ENCODE peak calls at places on chromosomes 4 and X, in seven cellular contexts. L, R, X, D, T, S and K are unnamed samples.

GRCh38 chr4:128639586-128640270 is 169.8 kb upstream of the JADE1 start:
- DNase-seq in T (no peak), R (peak), D (no peak), X (no peak), L (no peak), S (no peak), K (no peak)

GRCh38 chr4:1678244-1678643 is 5.9 kb downstream of the FAM53A start:
- DNase-seq in T (no peak), R (no peak), S (no peak), X (no peak), D (no peak), L (no peak), K (no peak)

GRCh38 chrX:46376246-46376885 is 168.9 kb downstream of the ZNF674 start:
- DNase-seq in D (peak), S (peak), R (peak), X (peak), T (no peak), L (peak), K (peak)

GRCh38 chr4:15004701-15005301 is 2.5 kb downstream of the CPEB2 start:
- DNase-seq in D (peak), L (peak), S (no peak), X (no peak), R (peak), T (no peak), K (no peak)

GRCh38 chrX:24117288-24117687 is 32.2 kb upstream of the ZFX start:
- DNase-seq in S (no peak), X (no peak), T (no peak), D (peak), L (peak), R (peak), K (no peak)

GRCh38 chrX:68090266-68090665 is 343.0 kb downstream of the OPHN1 start:
- DNase-seq in T (no peak), R (no peak), S (no peak), X (no peak), L (no peak), D (no peak), K (no peak)

GRCh38 chrX:41259516-41259915 is 74.4 kb upstream of the DDX3X start:
- DNase-seq in S (no peak), D (no peak), L (no peak), T (no peak), X (no peak), R (no peak), K (no peak)

GRCh38 chrX:107135076-107135964 is 16.7 kb upstream of the RBM41 start:
- DNase-seq in T (no peak), D (no peak), L (no peak), S (peak), R (peak), X (peak), K (no peak)

GRCh38 chrX:23786268-23786815 is 3.4 kb downstream of the SAT1 start:
- DNase-seq in L (no peak), S (no peak), T (no peak), X (no peak), D (no peak), R (peak), K (no peak)

GRCh38 chrX:10254746-10255145 is 98.0 kb downstream of the CLCN4 start:
- DNase-seq in X (no peak), L (no peak), R (no peak), S (no peak), T (no peak), D (peak), K (no peak)

GRCh38 chrX:3461824-3462508 is 115.5 kb upstream of the MXRA5 start:
- DNase-seq in L (no peak), X (no peak), T (peak), D (no peak), R (no peak), S (no peak), K (no peak)

GRCh38 chrX:40285876-40286275 is 188.1 kb upstream of the BCOR start:
- DNase-seq in L (no peak), X (no peak), D (no peak), R (no peak), T (no peak), S (no peak), K (no peak)

GRCh38 chr4:137124278-137124932 is 407.9 kb downstream of the PCDH18 start:
- DNase-seq in S (peak), T (no peak), L (no peak), D (no peak), X (peak), R (peak), K (peak)

GRCh38 chr4:67465763-67466052 is 79.6 kb downstream of the CENPC start:
- DNase-seq in T (no peak), R (no peak), L (no peak), S (no peak), X (no peak), D (no peak), K (no peak)

GRCh38 chrX:124433186-124433585 is 86.8 kb downstream of the SH2D1A start:
- DNase-seq in R (no peak), X (no peak), D (no peak), L (no peak), T (no peak), S (peak), K (peak)

GRCh38 chrX:101208152-101208905 is 11.3 kb upstream of the DRP2 start:
- DNase-seq in R (peak), S (no peak), T (peak), X (no peak), L (no peak), D (no peak), K (no peak)

GRCh38 chrX:18228069-18228468 is 7.4 kb upstream of the BEND2 start:
- DNase-seq in X (no peak), R (no peak), L (no peak), S (no peak), T (no peak), D (no peak), K (no peak)

GRCh38 chrX:153875391-153876111 is 10.4 kb downstream of the L1CAM start:
- DNase-seq in S (no peak), D (peak), R (peak), T (no peak), L (peak), X (no peak), K (no peak)

GRCh38 chrX:18415386-18415785 is 10.0 kb upstream of the CDKL5 start:
- DNase-seq in X (no peak), D (no peak), R (peak), S (no peak), T (no peak), L (peak), K (no peak)

GRCh38 chrX:43728002-43728401 is 71.9 kb downstream of the MAOA start:
- DNase-seq in R (no peak), T (no peak), D (no peak), S (no peak), L (no peak), X (no peak), K (no peak)

GRCh38 chrX:54044877-54045328 is 630 bp upstream of the PHF8 start:
- DNase-seq in L (no peak), X (no peak), D (no peak), S (no peak), R (no peak), T (no peak), K (no peak)

GRCh38 chr4:105992641-105993305 is 97.5 kb downstream of the NPNT start:
- DNase-seq in X (no peak), S (peak), D (no peak), T (no peak), R (no peak), L (no peak), K (peak)

GRCh38 chrX:110825972-110826371 is 30.4 kb upstream of the CHRDL1 start:
- DNase-seq in S (no peak), X (no peak), T (no peak), D (no peak), R (no peak), L (no peak), K (no peak)

GRCh38 chrX:9396930-9397329 is 67.9 kb upstream of the TBL1X start:
- DNase-seq in S (peak), L (no peak), T (no peak), X (no peak), D (no peak), R (peak), K (peak)

GRCh38 chr4:111454961-111455360 is 690.3 kb upstream of the FAM241A start:
- DNase-seq in X (no peak), R (peak), L (no peak), T (no peak), D (no peak), S (peak), K (no peak)

GRCh38 chrX:12330841-12331240 is 192.6 kb downstream of the FRMPD4 start:
- DNase-seq in L (no peak), D (no peak), X (no peak), T (no peak), S (no peak), R (no peak), K (no peak)

GRCh38 chr4:119683518-119683917 is 54.9 kb upstream of the PDE5A start:
- DNase-seq in D (peak), S (no peak), R (peak), L (no peak), X (no peak), T (no peak), K (no peak)

GRCh38 chr4:20456416-20456815 is 204.7 kb downstream of the SLIT2 start:
- DNase-seq in S (no peak), X (no peak), T (no peak), D (no peak), L (no peak), R (no peak), K (no peak)

GRCh38 chr4:88335092-88335665 is 43.5 kb upstream of the HERC6 start:
- DNase-seq in D (peak), T (no peak), R (peak), X (no peak), L (no peak), S (no peak), K (no peak)

GRCh38 chr4:87092389-87093141 is 127.9 kb downstream of the KLHL8 start:
- DNase-seq in D (peak), S (peak), T (no peak), R (peak), L (peak), X (peak), K (peak)

GRCh38 chr4:157655101-157655818 is 434.7 kb downstream of the GRIA2 start:
- DNase-seq in T (no peak), X (no peak), S (no peak), D (no peak), R (no peak), L (no peak), K (no peak)

GRCh38 chrX:19705196-19705769 is 182.1 kb downstream of the SH3KBP1 start:
- DNase-seq in S (no peak), X (no peak), R (no peak), T (no peak), L (no peak), D (no peak), K (no peak)

GRCh38 chrX:118116308-118117068 is at the start of gene KLHL13:
- DNase-seq in R (peak), L (peak), X (no peak), D (peak), S (no peak), T (no peak), K (no peak)

GRCh38 chrX:115592997-115593734 is 32.2 kb downstream of the PLS3 start:
- DNase-seq in S (no peak), R (peak), D (peak), X (no peak), L (no peak), T (no peak), K (no peak)

DNA sequence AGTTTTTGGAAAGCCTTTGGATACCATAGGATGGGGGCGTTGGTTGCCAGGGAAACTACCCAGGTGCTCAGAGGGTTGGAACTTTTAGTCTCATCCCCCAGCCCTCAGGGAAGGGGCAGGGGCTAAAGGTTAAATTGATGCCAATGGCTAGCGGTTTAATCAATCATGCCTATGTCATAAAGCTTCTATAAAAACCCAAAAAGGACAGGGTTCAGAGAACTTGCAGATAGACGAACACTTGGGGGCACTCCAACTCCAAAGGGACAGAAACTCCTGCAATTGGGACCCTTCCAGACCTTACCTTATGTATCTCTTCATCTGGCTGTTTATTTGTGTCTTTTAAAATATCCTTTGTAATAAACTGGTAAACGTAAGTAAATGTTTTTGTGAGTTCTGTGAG is 30.0 kb upstream of the GPR173 start:
- DNase-seq in S (no peak), L (no peak), X (no peak), D (no peak), T (no peak), R (no peak), K (no peak)
- TF ChIP-seq CTCF in S (no peak), L (no peak), X (peak), D (no peak), T (no peak), R (no peak), K (no peak)

DNA sequence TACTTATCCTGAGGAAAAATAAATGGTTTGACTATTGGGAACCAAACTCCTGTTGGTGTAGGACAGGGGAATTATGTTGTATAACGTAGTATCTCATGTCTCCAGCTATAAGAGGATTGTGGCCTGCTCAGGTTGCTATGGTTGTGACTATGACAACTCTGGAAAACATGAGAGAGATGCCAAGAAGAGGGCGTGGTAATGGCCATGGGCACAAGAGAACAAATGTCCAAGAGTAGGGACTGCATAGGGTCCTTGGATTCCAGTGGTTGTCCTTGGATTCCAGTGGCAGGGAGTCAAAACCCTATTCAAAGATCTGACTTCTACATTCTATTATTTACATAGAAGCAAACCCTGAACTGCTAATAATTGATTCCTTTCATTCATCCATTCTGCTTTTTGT is 6.8 kb upstream of the MOB1B start:
- DNase-seq in L (no peak), T (no peak), D (no peak), S (no peak), R (peak), X (no peak), K (no peak)
- H3K4me3 ChIP-seq in L (no peak), T (no peak), D (no peak), S (no peak), R (no peak), X (no peak), K (no peak)

GRCh38 chr4:72323227-72323626 is 245.8 kb downstream of the ADAMTS3 start:
- DNase-seq in T (no peak), L (no peak), R (peak), D (no peak), X (no peak), S (no peak), K (no peak)

GRCh38 chr4:72325215-72325614 is 243.8 kb downstream of the ADAMTS3 start:
- DNase-seq in X (no peak), D (no peak), R (no peak), S (no peak), L (no peak), T (no peak), K (no peak)

GRCh38 chr4:72330381-72330780 is 238.6 kb downstream of the ADAMTS3 start:
- DNase-seq in S (no peak), D (no peak), L (no peak), X (no peak), R (no peak), T (no peak), K (no peak)

GRCh38 chr4:72326692-72327632 is 242.1 kb downstream of the ADAMTS3 start:
- DNase-seq in T (peak), D (no peak), R (peak), X (peak), L (no peak), S (no peak), K (no peak)
- TF ChIP-seq CTCF in T (peak), D (no peak), R (peak), X (peak), L (peak), S (peak), K (peak)

GRCh38 chr4:18057821-18058533 is 36.4 kb upstream of the LCORL start:
- DNase-seq in T (peak), D (no peak), S (no peak), R (no peak), X (no peak), L (no peak), K (no peak)
- H3K4me3 ChIP-seq in T (peak), D (no peak), S (no peak), R (no peak), X (no peak), L (no peak), K (no peak)

DNA sequence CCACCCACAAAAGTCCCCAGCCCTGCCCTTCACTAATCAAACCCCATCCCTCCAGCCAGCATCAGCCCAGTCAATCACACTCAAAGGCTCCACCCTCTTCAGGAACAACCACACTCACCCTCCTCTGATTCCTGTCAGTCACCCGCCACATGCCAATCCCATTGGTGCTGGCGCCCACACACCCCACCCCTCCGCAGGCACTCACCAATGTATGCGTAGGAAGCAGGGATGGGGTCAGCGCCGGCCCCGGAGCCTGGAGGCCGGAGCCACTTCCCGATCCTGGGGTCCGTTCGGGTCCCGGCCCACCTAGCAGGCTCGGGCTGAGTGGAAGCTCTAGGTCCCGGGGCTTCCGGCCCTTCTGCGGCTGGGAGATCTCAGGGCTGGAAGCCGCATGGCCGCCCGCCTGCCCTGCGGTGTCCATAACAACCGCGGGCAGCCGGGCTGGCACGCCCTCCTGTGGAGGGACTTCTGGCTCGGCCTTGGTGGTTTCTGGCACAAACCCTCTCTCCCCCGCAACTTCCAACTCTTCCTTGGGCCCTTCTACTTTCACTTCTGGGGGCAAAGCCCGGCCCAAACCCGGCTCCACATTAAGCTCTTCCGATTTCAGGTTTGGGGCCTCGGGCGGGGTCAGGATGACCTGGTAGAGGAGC is 7.9 kb upstream of the CFP start:
- DNase-seq in T (no peak), D (no peak), X (no peak), S (no peak), R (peak), L (peak), K (no peak)
- TF ChIP-seq CTCF in T (no peak), D (no peak), X (no peak), S (no peak), R (no peak), L (no peak), K (no peak)

GRCh38 chr4:158807696-158808095 is 38.9 kb downstream of the FNIP2 start:
- DNase-seq in R (no peak), D (no peak), T (no peak), X (no peak), L (no peak), S (no peak), K (no peak)
- H3K4me3 ChIP-seq in R (peak), D (no peak), T (no peak), X (no peak), L (no peak), S (peak), K (no peak)

DNA sequence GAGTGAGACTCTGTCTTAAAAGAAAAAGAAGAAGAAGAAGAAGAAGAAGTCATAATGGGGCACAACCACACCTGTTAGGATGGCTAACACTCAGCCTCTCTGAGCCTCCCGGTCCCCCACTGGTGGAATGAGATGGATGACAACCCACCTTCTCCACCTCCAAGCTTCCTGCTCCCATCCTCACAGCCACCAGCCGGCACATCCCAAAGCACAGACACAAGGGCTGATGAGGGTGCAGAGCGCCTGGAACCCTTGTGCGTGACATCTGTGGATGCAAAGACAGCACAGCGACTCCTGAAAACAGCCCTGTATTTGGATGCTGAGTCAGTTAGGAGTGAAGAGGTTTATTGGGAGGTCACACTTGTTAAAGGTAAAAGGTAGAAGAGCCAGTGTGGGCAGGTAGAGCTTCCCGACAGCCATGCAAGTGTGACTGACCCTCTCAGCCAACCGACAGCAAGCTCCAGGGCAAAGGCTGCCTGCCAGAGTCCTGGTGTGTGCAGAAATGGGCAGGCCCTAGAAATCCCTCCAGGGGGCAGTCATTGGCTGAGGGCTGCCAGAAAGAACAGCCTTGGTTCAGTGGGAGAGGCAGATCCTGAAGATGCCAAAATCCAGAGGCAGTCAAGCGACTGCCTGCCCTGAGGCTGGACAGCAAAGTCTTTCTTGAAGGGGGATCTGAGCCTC is 26.6 kb upstream of the MAN2B2 start:
- DNase-seq in T (no peak), X (peak), S (no peak), R (peak), D (no peak), L (peak), K (no peak)
- TF ChIP-seq CTCF in T (peak), X (peak), S (peak), R (peak), D (no peak), L (no peak), K (peak)

DNA sequence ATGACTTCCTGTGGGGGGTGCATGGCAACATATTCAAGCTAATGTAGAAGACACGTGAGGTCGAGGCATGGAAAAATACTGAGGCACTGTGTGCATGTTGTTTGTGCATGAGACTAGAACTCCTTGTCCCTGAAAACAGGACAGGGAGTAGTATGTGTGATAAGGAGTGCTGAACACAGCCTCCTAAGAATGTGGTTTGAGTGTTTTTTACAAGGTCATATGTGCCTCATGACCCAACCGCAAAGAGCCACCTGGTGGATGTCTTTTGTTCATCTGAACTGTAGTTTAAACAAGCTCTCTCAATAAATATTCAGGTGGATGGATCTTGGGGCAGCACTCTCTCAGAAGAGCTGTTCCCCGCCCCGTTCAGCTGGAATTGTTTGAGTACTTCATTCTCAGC is 226.6 kb downstream of the NLGN4X start:
- DNase-seq in S (no peak), D (no peak), X (no peak), L (no peak), R (no peak), T (no peak), K (no peak)
- H3K4me3 ChIP-seq in S (no peak), D (no peak), X (no peak), L (no peak), R (no peak), T (no peak), K (no peak)